ENCODE peak calls at places on chromosomes 4 and X, in five cellular contexts. O is CD8-positive, alpha-beta T cell; L is BJ; R is lower lobe of right lung; U is GM12878. V is an unnamed sample.

GRCh38 chr4:150960818-150961217 is 54.3 kb downstream of the LRBA start:
- DNase-seq in O (no peak), L (no peak), R (no peak), U (no peak), V (no peak)

GRCh38 chr4:7394681-7395451 is 39.9 kb downstream of the PSAPL1 start:
- DNase-seq in O (no peak), L (no peak), R (peak), U (no peak), V (no peak)

GRCh38 chr4:173919861-173920260 is 363.6 kb downstream of the FBXO8 start:
- DNase-seq in O (no peak), L (no peak), R (no peak), U (no peak), V (no peak)

GRCh38 chr4:155809835-155810234 is 51.0 kb downstream of the GUCY1B1 start:
- DNase-seq in O (no peak), L (peak), R (no peak), U (peak), V (peak)

GRCh38 chr4:148964456-148964855 is 522.2 kb upstream of the NR3C2 start:
- DNase-seq in O (no peak), L (no peak), R (no peak), U (no peak), V (no peak)

GRCh38 chr4:140343303-140343702 is 30.1 kb upstream of the SCOC start:
- DNase-seq in O (no peak), L (no peak), R (peak), U (no peak), V (no peak)

GRCh38 chrX:104288269-104288668 is 33.5 kb upstream of the ESX1 start:
- DNase-seq in O (no peak), L (no peak), R (no peak), U (no peak), V (no peak)

GRCh38 chrX:154443479-154443910 is 446 bp upstream of the FAM50A start:
- DNase-seq in O (no peak), L (no peak), R (no peak), U (no peak), V (no peak)

GRCh38 chrX:30414144-30414543 is 105.0 kb upstream of the NR0B1 start:
- DNase-seq in O (no peak), L (no peak), R (no peak), U (no peak), V (no peak)

GRCh38 chrX:40474205-40474626 is 106.6 kb upstream of the ATP6AP2 start:
- DNase-seq in O (no peak), L (no peak), R (peak), U (no peak), V (no peak)

GRCh38 chr4:123304151-123305021 is 92.2 kb upstream of the SPRY1 start:
- DNase-seq in O (no peak), L (no peak), R (no peak), U (no peak), V (no peak)

GRCh38 chrX:68534696-68535095 is 35.8 kb downstream of the YIPF6 start:
- DNase-seq in O (no peak), L (no peak), R (no peak), U (no peak), V (no peak)

GRCh38 chrX:129534816-129535578 is 5.1 kb upstream of the OCRL start:
- DNase-seq in O (no peak), L (no peak), R (no peak), U (no peak), V (no peak)

GRCh38 chrX:81280148-81280547 is 78.2 kb downstream of the SH3BGRL start:
- DNase-seq in O (no peak), L (no peak), R (no peak), U (no peak), V (no peak)

GRCh38 chr4:59759082-59759825 is 1440.9 kb upstream of the ADGRL3 start:
- DNase-seq in O (no peak), L (no peak), R (no peak), U (no peak), V (no peak)

GRCh38 chr4:174794706-174795105 is 34.3 kb downstream of the GLRA3 start:
- DNase-seq in O (no peak), L (no peak), R (no peak), U (no peak), V (no peak)

DNA sequence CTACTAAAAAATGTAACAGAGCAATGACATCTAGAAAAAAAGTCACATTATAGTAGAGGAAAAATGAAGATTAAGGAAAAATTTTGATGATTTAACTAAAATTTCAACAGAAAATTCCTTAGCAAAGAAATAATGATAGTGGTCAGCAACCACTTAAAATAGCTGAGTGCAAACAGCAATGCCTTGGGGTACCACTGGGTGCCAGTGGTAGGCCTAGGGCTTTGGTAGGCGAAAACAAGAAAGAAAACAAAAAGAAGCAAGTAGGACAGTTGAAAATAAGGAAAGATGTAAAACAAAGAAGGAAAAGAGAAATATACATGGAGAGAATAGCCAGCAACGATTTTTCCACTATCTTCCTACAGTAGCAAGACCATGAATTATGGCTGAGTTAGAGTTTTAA is 313.5 kb upstream of the IRS4 start:
- DNase-seq in O (no peak), L (no peak), R (no peak), U (no peak), V (no peak)
- TF ChIP-seq CTCF in O (no peak), L (no peak), R (no peak), U (peak), V (peak)

GRCh38 chr4:81666491-81666890 is 194.8 kb upstream of the RASGEF1B start:
- DNase-seq in O (no peak), L (no peak), R (no peak), U (no peak), V (no peak)

GRCh38 chr4:81664079-81664478 is 192.4 kb upstream of the RASGEF1B start:
- DNase-seq in O (no peak), L (no peak), R (no peak), U (no peak), V (no peak)

GRCh38 chr4:81665050-81665449 is 193.3 kb upstream of the RASGEF1B start:
- DNase-seq in O (no peak), L (no peak), R (no peak), U (no peak), V (no peak)

DNA sequence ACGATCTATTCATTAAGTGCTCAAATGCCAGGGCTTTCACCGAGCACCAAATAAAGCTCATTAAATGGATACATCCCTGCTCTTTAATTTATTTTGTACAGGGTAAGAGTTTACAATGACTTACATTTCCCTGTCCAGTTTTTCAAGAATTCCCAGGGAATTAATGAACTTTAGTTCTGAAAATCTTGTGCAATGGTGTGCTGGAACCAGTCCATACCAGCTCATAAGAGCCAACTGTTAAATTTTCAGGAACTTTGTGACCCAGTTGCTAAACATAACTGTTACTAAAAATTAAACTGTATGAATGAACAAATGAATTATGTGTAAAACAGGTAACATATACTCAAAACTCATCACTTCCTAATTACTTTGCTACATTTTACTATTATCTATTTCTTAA is 191.7 kb upstream of the RASGEF1B start:
- DNase-seq in O (no peak), L (no peak), R (no peak), U (no peak), V (no peak)
- H3K4me3 ChIP-seq in O (no peak), L (no peak), R (no peak), U (no peak), V (no peak)

GRCh38 chrX:120299928-120300327 is 11.3 kb downstream of the TMEM255A start:
- DNase-seq in O (no peak), L (no peak), R (no peak), U (no peak), V (no peak)
- TF ChIP-seq CTCF in O (no peak), L (no peak), R (no peak), U (peak), V (peak)

DNA sequence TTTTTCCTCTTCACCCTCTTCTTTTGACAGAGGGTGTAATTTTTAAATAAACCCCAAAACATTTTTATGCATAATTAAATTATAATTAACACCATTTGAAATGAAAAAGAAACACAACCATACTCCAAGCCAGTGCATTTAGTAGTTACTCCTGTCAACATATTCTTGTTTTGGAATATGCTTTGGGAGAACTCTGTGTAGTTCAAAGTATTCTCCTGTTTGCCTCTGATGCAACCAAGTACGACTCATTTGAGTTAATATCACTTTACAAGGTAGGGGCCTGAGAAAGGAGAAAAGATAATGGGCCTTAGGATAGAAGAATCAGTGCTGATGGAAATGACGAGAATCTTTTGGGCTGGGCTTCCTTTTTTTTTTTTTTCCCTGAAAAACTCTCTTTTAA is 2.7 kb downstream of the PTPN13 start:
- DNase-seq in O (no peak), L (no peak), R (no peak), U (no peak), V (no peak)
- H3K4me3 ChIP-seq in O (no peak), L (peak), R (peak), U (no peak), V (no peak)

DNA sequence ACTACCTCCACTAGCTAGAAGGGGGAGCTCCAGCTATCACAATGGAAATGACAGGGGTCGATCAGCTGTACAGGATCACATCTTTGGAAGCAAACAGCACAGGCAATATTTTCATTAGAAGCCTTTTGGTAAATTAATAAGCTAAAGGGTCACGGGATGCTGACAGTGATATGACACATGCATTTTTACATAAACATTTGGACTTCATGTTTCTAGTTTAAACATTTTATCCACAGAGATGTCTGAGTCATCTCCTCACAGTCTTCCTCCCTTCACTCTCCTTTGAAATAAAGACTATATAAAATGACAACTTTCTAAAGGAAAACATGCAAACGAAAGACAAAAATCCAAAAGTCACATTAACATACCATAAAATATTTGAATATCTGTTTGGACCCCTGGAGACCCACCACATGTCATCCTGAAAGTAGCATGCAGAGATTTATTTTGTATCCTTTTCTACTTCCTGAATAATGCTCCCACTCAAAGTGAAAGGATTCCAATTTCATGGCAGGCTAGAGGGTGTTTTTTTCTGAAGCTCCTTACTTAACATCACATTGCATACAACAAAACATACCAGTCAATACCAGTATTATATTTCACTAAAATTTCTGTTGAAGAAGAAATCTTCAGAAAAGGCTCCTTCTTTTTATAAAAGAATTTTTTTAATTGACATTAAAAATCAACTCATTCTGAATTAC is 200.1 kb upstream of the PPARGC1A start:
- DNase-seq in O (no peak), L (no peak), R (no peak), U (no peak), V (no peak)
- TF ChIP-seq CTCF in O (no peak), L (no peak), R (no peak), U (no peak), V (no peak)

DNA sequence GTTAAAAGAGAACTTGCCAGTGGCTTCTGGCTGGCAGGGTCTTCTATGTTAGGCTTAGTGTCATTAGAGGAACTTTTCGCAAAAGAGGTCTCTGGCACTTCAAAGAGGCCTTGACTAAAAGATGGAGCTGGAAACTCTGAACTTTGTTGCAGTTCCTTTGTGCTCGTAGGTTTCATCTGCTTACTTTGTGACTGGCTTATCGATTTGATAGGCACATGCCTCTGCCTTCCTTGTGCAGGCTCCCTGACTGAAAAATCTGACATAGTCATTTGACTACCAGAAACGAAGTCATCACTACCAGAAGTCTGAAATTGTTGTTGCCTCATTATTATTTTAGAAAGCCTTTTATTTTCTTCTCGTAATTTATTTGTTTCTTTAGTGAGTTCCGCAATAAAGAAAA is 93.9 kb upstream of the IL13RA1 start:
- DNase-seq in O (no peak), L (no peak), R (no peak), U (no peak), V (no peak)
- H3K4me3 ChIP-seq in O (no peak), L (no peak), R (no peak), U (no peak), V (no peak)

DNA sequence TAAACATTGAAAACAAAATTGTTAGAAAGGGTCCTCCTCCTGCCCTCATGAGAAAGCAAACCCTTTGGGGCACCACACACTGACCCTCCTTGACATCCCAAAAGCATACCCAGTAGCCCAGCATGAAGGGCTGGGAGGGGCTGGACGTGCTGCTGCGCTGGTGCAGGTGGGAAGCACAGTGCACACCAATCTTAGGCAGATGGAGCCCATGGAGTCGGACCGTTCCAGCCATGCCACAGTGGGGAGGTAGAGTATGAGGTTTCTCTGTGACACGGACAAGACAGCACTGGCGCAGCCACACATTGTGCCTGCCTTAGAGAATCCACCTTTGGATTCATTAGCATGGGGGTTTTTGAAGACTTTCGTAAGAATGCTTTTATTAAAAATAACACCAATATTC is 544.2 kb upstream of the FRG1 start:
- DNase-seq in O (no peak), L (no peak), R (no peak), U (no peak), V (no peak)
- TF ChIP-seq CTCF in O (no peak), L (no peak), R (no peak), U (no peak), V (no peak)

GRCh38 chr4:113905301-113905700 is 74.1 kb downstream of the ARSJ start:
- DNase-seq in O (no peak), L (no peak), R (no peak), U (no peak), V (no peak)

GRCh38 chr4:113907559-113907958 is 71.9 kb downstream of the ARSJ start:
- DNase-seq in O (no peak), L (no peak), R (no peak), U (no peak), V (no peak)

GRCh38 chr4:113908829-113909228 is 70.6 kb downstream of the ARSJ start:
- DNase-seq in O (no peak), L (no peak), R (no peak), U (no peak), V (no peak)
- H3K4me3 ChIP-seq in O (no peak), L (no peak), R (no peak), U (no peak), V (no peak)

DNA sequence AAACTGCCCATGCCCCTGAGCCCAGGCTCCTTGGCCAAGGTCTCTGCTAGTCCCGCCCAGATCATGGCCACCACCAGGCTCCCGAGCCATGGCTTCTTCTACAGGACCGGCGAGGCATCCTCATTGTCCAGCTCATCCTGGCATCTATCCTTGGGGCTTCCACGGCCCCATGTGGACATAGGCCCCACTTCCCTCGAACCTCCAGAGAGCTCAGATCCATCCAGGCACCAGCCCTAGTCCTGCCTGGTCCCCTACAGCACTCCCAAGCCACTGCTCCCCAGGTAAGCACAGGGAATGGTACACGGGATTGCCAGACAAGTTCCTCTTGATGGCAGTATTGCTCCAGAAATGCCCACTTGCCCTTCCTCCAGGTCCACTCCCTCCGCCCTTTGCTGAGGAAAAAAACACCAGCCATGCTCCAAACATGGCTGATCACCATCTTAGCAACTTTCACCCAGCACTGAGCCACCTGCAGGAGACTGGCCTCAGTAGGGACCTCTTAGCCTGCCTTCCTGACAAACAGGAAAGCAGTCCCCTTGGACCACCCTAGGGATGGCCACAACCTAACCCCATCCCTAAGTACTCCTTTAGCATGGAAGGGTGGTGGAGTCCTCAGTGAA is 272.1 kb upstream of the AGTR2 start:
- DNase-seq in O (no peak), L (no peak), R (no peak), U (no peak), V (no peak)
- TF ChIP-seq CTCF in O (no peak), L (no peak), R (no peak), U (peak), V (peak)

GRCh38 chr4:189202182-189202868 is 738.3 kb upstream of the FRG1 start:
- DNase-seq in O (no peak), L (no peak), R (peak), U (no peak), V (no peak)
- H3K4me3 ChIP-seq in O (no peak), L (peak), R (peak), U (no peak), V (no peak)

V was measured in GM12864.